ENCODE peak calls at places on chromosomes 12 and 14, in five cellular contexts. V is neural progenitor cell; N is HS-27A; T is heart right ventricle; S is activated naive CD8-positive, alpha-beta T cell treated with anti-CD3 and anti-CD28 coated beads, Interleukin-2, amount 50 U/mL, for 16 hours. O is an unnamed sample.

GRCh38 chr12:61667676-61668075 is 592.5 kb upstream of the USP15 start:
- DNase-seq in V (peak), N (no peak), T (no peak), S (no peak), O (no peak)

GRCh38 chr14:22399776-22400175 is 189.2 kb downstream of the DAD1 start:
- DNase-seq in N (no peak), V (no peak), T (no peak), S (no peak), O (no peak)

GRCh38 chr14:69559581-69560011 is 15.1 kb downstream of the CCDC177 start:
- DNase-seq in V (peak), S (no peak), N (no peak), T (no peak), O (no peak)

GRCh38 chr12:57057037-57057436 is 7.1 kb upstream of the MYO1A start:
- DNase-seq in S (no peak), T (no peak), V (no peak), N (no peak), O (no peak)

GRCh38 chr14:73058923-73059311 is 583 bp downstream of the RBM25 start:
- DNase-seq in S (no peak), N (peak), T (no peak), V (peak), O (no peak)

GRCh38 chr12:39959016-39959415 is 146.9 kb downstream of the SLC2A13 start:
- DNase-seq in S (no peak), T (no peak), V (no peak), N (no peak), O (no peak)

GRCh38 chr14:105866841-105867321 is 340.5 kb downstream of the TMEM121 start:
- DNase-seq in V (no peak), S (no peak), N (no peak), T (no peak), O (no peak)

GRCh38 chr12:101267111-101267510 is 12.8 kb upstream of the UTP20 start:
- DNase-seq in N (no peak), S (no peak), V (no peak), T (no peak), O (no peak)

GRCh38 chr14:72876710-72877063 is 17.2 kb downstream of the DPF3 start:
- DNase-seq in S (no peak), T (no peak), V (peak), N (no peak), O (no peak)

GRCh38 chr14:44446965-44447364 is 60.1 kb downstream of the FSCB start:
- DNase-seq in S (no peak), N (no peak), T (no peak), V (no peak), O (no peak)

GRCh38 chr14:68451676-68452387 is 341.0 kb downstream of the ZFP36L1 start:
- DNase-seq in V (no peak), N (no peak), T (no peak), S (no peak), O (peak)

GRCh38 chr12:80419660-80420059 is 24.4 kb upstream of the PTPRQ start:
- DNase-seq in T (no peak), V (no peak), N (no peak), S (no peak), O (no peak)

GRCh38 chr14:25121342-25122129 is 71.6 kb upstream of the STXBP6 start:
- DNase-seq in N (peak), S (no peak), T (no peak), V (no peak), O (peak)

GRCh38 chr14:99260652-99261551 is 11.1 kb downstream of the BCL11B start:
- DNase-seq in V (peak), S (no peak), N (no peak), T (no peak), O (no peak)

GRCh38 chr12:8692573-8692972 is 5.2 kb upstream of the RIMKLB start:
- DNase-seq in T (no peak), V (peak), S (no peak), N (no peak), O (peak)

GRCh38 chr14:24080888-24081738 is 9.8 kb downstream of the CPNE6 start:
- DNase-seq in N (no peak), V (peak), S (peak), T (peak), O (no peak)

GRCh38 chr12:88006351-88006750 is 22.9 kb downstream of the C12orf50 start:
- DNase-seq in T (no peak), S (no peak), N (no peak), V (no peak), O (no peak)

GRCh38 chr14:30521899-30522736 is 36.8 kb upstream of the G2E3 start:
- DNase-seq in N (peak), V (peak), T (no peak), S (no peak), O (peak)

GRCh38 chr12:104485651-104486341 is 29.0 kb downstream of the CHST11 start:
- DNase-seq in N (no peak), V (no peak), S (no peak), T (no peak), O (no peak)

GRCh38 chr14:85527458-85527857 is 2.5 kb upstream of the FLRT2 start:
- DNase-seq in N (peak), T (no peak), S (no peak), V (no peak), O (no peak)

GRCh38 chr14:53034036-53034435 is 83.2 kb upstream of the FERMT2 start:
- DNase-seq in N (no peak), V (no peak), S (no peak), T (no peak), O (no peak)

GRCh38 chr14:95500772-95501401 is 15.6 kb downstream of the SYNE3 start:
- DNase-seq in S (no peak), V (no peak), T (no peak), N (no peak), O (peak)

GRCh38 chr12:51661199-51661598 is 70.2 kb downstream of the SCN8A start:
- DNase-seq in T (no peak), N (no peak), S (no peak), V (no peak), O (no peak)

GRCh38 chr14:49849213-49849847 is 3.3 kb downstream of the NEMF start:
- DNase-seq in T (no peak), V (no peak), S (no peak), N (no peak), O (no peak)

O was measured in stromal cell of bone marrow.